ENCODE peak calls at places on chromosome 16, in five cellular contexts. A is HFF-Myc, V is GM04504, W is adrenal gland, L is NCI-H1105 treated with DMSO at 0.1 percent for 48 hours. J is an unnamed sample.

GRCh38 chr16:28491080-28491969 is 549 bp downstream of the CLN3 start:
- DNase-seq in L (peak; percentile 20), V (no peak), A (no peak), W (peak; percentile 73), J (no peak)

GRCh38 chr16:4317471-4318170 is 1.8 kb downstream of the GLIS2 start:
- DNase-seq in V (no peak), A (no peak), L (no peak), W (no peak), J (no peak)

GRCh38 chr16:66844342-66845079 is at the start of gene CA7:
- DNase-seq in A (no peak), V (no peak), W (peak; percentile 30), L (no peak), J (no peak)

GRCh38 chr16:9092963-9093477 is 1.6 kb downstream of the HAPSTR1 start:
- DNase-seq in V (no peak), L (peak; percentile 19), W (peak; percentile 76), A (no peak), J (no peak)

GRCh38 chr16:75593308-75593707 is 27.1 kb downstream of the GABARAPL2 start:
- DNase-seq in L (no peak), W (no peak), A (no peak), V (no peak), J (no peak)

GRCh38 chr16:27199747-27200146 is 3.6 kb upstream of the KDM8 start:
- DNase-seq in A (no peak), W (no peak), V (no peak), L (no peak), J (no peak)

GRCh38 chr16:28845173-28846079 is 722 bp downstream of the TUFM start:
- DNase-seq in A (no peak), L (no peak), V (no peak), W (no peak), J (no peak)

GRCh38 chr16:84266451-84266850 is 26.6 kb upstream of the KCNG4 start:
- DNase-seq in L (peak; percentile 1), W (peak; percentile 88), A (no peak), V (no peak), J (no peak)

GRCh38 chr16:14529010-14529669 is 100.9 kb downstream of the PARN start:
- DNase-seq in L (peak; percentile 67), A (peak; percentile 78), V (peak; percentile 81), W (peak; percentile 91), J (peak; percentile 38)

GRCh38 chr16:86921289-86921688 is 342.9 kb downstream of the FOXL1 start:
- DNase-seq in V (no peak), W (no peak), L (no peak), A (no peak), J (no peak)

GRCh38 chr16:22216191-22216831 is 10.2 kb downstream of the EEF2K start:
- DNase-seq in V (no peak), W (no peak), L (no peak), A (no peak), J (no peak)

GRCh38 chr16:50833929-50834328 is 92.0 kb downstream of the CYLD start:
- DNase-seq in W (no peak), L (no peak), A (no peak), V (no peak), J (no peak)

GRCh38 chr16:77869997-77870813 is 81.8 kb downstream of the VAT1L start:
- DNase-seq in W (peak; percentile 67), L (no peak), V (no peak), A (no peak), J (no peak)

GRCh38 chr16:68420366-68420765 is 27.9 kb downstream of the SMPD3 start:
- DNase-seq in A (no peak), V (no peak), W (no peak), L (no peak), J (peak; percentile 39)

GRCh38 chr16:49452568-49452967 is 79.0 kb downstream of the C16orf78 start:
- DNase-seq in V (no peak), A (no peak), L (peak; percentile 72), W (no peak), J (no peak)

GRCh38 chr16:9658157-9658556 is 524.1 kb downstream of the GRIN2A start:
- DNase-seq in V (no peak), W (no peak), L (no peak), A (no peak), J (no peak)

GRCh38 chr16:48916566-48916965 is 306.6 kb upstream of the N4BP1 start:
- DNase-seq in V (no peak), A (no peak), L (no peak), W (no peak), J (no peak)

GRCh38 chr16:46853713-46854443 is 22.9 kb upstream of the C16orf87 start:
- DNase-seq in W (peak; percentile 92), L (peak; percentile 57), A (no peak), V (no peak), J (peak; percentile 15)

GRCh38 chr16:50771366-50771765 is 29.5 kb downstream of the CYLD start:
- DNase-seq in A (peak; percentile 26), L (no peak), V (peak; percentile 33), W (no peak), J (no peak)